ENCODE peak calls at places on chromosomes 12 and 14, in four cellular contexts. Y is thoracic aorta, T is cardiac muscle cell, A is fibroblast of lung. W is an unnamed sample.

GRCh38 chr12:105330938-105331804 is 680 bp downstream of the C12orf75 start:
- DNase-seq in T (no peak), Y (no peak), A (no peak), W (peak; percentile 47)

GRCh38 chr14:95200404-95200803 is 43.1 kb upstream of the DICER1 start:
- DNase-seq in A (no peak), T (no peak), Y (no peak), W (no peak)

GRCh38 chr14:103551338-103551762 is 11.1 kb downstream of the BAG5 start:
- DNase-seq in A (no peak), T (peak; percentile 23), Y (no peak), W (no peak)

GRCh38 chr12:30630378-30631285 is 65.0 kb downstream of the IPO8 start:
- DNase-seq in T (peak; percentile 12), A (peak; percentile 15), Y (no peak), W (no peak)

GRCh38 chr12:116492703-116493324 is 66.4 kb upstream of the MAP1LC3B2 start:
- DNase-seq in T (peak; percentile 62), Y (no peak), A (peak; percentile 65), W (peak; percentile 56)

GRCh38 chr12:38875571-38876228 is 29.7 kb downstream of the CPNE8 start:
- DNase-seq in T (no peak), Y (no peak), A (peak; percentile 21), W (no peak)

GRCh38 chr14:77761205-77761931 is 412 bp upstream of the SNW1 start:
- DNase-seq in T (peak; percentile 73), A (peak; percentile 92), Y (no peak), W (peak; percentile 44)

GRCh38 chr14:89617471-89618291 is 200.6 kb upstream of the FOXN3 start:
- DNase-seq in A (peak; percentile 73), T (peak; percentile 56), Y (no peak), W (peak; percentile 23)

GRCh38 chr12:107317751-107318553 is 224.6 kb upstream of the CRY1 start:
- DNase-seq in A (peak; percentile 95), T (peak; percentile 83), Y (no peak), W (peak; percentile 95)

GRCh38 chr12:104480012-104480411 is 23.3 kb downstream of the CHST11 start:
- DNase-seq in Y (no peak), T (no peak), A (no peak), W (no peak)

GRCh38 chr14:60958146-60958545 is 22.7 kb downstream of the TRMT5 start:
- DNase-seq in T (no peak), A (no peak), Y (no peak), W (no peak)

GRCh38 chr12:92634730-92635129 is 68.1 kb upstream of the PLEKHG7 start:
- DNase-seq in T (peak; percentile 11), Y (no peak), A (no peak), W (no peak)

GRCh38 chr14:65483647-65484046 is 71.1 kb downstream of the FUT8 start:
- DNase-seq in Y (no peak), T (no peak), A (peak; percentile 26), W (no peak)

GRCh38 chr12:110555509-110556406 is 27.4 kb downstream of the PPTC7 start:
- DNase-seq in T (peak; percentile 76), A (peak; percentile 85), Y (no peak), W (peak; percentile 55)

GRCh38 chr12:85278598-85279448 is 1.2 kb upstream of the ALX1 start:
- DNase-seq in T (no peak), A (peak; percentile 3), Y (no peak), W (no peak)

GRCh38 chr14:89146291-89146690 is 270.7 kb downstream of the FOXN3 start:
- DNase-seq in Y (no peak), T (no peak), A (peak; percentile 20), W (no peak)

GRCh38 chr14:81694419-81694818 is 160.8 kb upstream of the SEL1L start:
- DNase-seq in Y (no peak), A (no peak), T (no peak), W (no peak)

DNA sequence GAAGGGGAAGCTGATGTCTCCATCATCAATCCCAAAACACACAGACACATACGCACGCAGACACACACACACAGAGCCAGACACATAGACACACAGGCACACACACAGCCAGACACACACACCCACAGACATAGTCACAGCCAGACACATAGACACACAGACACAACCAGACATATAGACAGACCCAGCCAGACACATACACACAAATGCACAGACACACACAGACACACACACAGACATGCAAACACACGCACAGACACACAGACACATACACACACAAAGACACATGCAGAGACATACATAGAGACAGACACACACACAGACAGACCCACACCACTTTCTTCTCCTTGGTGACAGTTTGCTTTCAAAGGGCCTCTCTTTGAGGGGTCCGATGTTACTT is 6.3 kb downstream of the CCDC197 start:
- DNase-seq in Y (no peak), A (no peak), T (no peak), W (no peak)
- H3K4me3 ChIP-seq in Y (no peak overlapping the region), A (no peak overlapping the region), T (no peak overlapping the region), W (no peak overlapping the region)

GRCh38 chr12:50252977-50253376 is 30.3 kb downstream of the LIMA1 start:
- DNase-seq in Y (no peak), A (no peak), T (no peak), W (no peak)
- H3K27ac ChIP-seq in Y (no peak overlapping the region), A (no peak overlapping the region), T (no peak overlapping the region), W (no peak overlapping the region)

DNA sequence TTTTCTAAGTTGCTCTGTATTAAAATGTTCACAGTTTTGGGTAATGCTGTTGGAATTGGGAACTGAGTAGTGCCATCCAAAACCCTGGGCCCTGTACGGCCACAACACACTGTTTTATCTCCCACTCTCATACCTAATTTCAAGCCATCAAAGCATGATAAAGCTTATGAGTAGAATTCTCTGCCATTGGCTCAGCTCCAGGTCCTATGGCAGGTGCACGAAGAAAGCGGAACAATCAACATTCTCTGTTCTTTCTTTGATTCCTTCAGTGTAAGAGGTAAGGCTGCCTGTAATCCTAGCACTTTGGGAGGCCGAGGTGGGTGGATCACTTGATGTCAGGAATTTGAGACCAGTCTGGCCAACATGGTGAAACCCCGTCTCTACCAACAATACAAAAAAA is 394.9 kb downstream of the CCDC91 start:
- DNase-seq in T (no peak), A (no peak), Y (no peak), W (no peak)
- H3K9me3 ChIP-seq in T (no peaks in the 10 kb centered on the region), A (no peaks in the 10 kb centered on the region), Y (no peaks in the 10 kb centered on the region), W (no peaks in the 10 kb centered on the region)

DNA sequence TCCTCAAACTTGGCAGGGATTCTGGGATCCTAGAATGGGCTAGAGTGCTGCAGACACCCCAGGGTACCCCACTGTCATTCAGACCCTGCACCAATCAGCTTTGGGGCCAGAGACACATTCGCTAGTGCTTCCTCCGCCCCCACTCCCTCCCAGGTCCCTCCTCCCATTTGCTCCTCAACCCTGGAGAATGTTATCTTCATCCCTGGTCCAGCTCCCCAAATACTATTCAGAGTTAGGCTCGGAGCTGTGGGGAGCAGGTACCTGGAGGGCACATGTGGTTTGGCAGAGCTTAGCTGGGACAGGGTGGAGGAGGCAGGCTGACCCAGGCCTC is 19.4 kb downstream of the VSX2 start:
- DNase-seq in Y (no peak), A (no peak), T (no peak), W (no peak)
- H3K4me3 ChIP-seq in Y (no peak overlapping the region), A (no peak overlapping the region), T (no peak overlapping the region), W (no peak overlapping the region)

GRCh38 chr14:21356511-21356910 is 27.3 kb downstream of the SUPT16H start:
- DNase-seq in A (no peak), Y (no peak), T (no peak), W (no peak)
- H3K27ac ChIP-seq in A (no peak overlapping the region), Y (no peak overlapping the region), T (no peak overlapping the region), W (no peak overlapping the region)

DNA sequence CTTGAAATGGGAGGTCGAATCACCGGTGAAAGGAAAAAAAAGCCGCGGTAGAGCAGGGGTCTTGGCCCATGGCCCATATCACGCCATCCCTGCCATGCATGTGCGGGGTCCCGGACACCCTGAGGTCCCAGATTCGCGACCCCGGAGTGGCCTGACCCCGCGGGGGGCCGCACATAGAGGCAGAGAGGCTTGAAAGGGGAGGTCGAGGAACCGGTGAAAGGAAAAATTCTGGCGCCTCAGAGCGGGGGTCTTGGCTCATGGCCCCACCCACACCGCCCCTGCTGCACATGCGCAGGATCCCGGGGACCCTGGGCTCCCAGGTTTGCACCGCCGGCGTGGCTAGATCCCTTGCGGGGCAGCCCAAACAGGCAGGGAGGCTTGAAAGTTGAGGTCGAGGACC is 319.8 kb downstream of the ALG10 start:
- DNase-seq in A (no peak), T (no peak), Y (no peak), W (no peak)
- H3K9me3 ChIP-seq in A (no peaks in the 10 kb centered on the region), T (no peaks in the 10 kb centered on the region), Y (no peaks in the 10 kb centered on the region), W (peaks cover 18% of the 10 kb centered on the region)

GRCh38 chr12:54048694-54049093 is 4.9 kb upstream of the HOXC4 start:
- DNase-seq in Y (no peak), A (no peak), T (no peak), W (no peak)

GRCh38 chr12:54051081-54051912 is 2.3 kb upstream of the HOXC4 start:
- DNase-seq in A (no peak), Y (no peak), T (no peak), W (no peak)

GRCh38 chr12:54049164-54049563 is 4.5 kb upstream of the HOXC4 start:
- DNase-seq in T (no peak), Y (no peak), A (no peak), W (no peak)

GRCh38 chr12:54051916-54052744 is 1.5 kb upstream of the HOXC4 start:
- DNase-seq in A (no peak), Y (no peak), T (no peak), W (peak; percentile 86)

DNA sequence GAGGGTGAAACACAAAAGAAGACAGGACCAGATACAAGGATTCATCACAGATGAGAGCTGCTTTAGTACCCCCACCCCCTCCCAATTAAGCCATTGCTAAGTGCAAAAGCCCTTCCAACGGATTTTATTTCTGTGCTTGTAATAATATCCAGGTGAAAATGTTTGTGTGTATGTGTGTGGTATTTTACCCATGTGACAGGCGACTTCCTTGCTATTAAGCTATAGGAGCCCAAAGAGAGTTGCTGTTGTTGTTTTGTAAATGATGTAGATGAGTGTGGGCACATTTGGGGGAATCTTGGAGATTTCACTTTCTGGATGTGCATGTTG is 3.2 kb upstream of the HOXC4 start:
- DNase-seq in Y (no peak), T (no peak), A (no peak), W (no peak)
- H3K4me3 ChIP-seq in Y (no peak overlapping the region), T (no peak overlapping the region), A (no peak overlapping the region), W (no peak overlapping the region)

GRCh38 chr12:121632069-121632970 is 6.0 kb downstream of the ORAI1 start:
- DNase-seq in T (no peak), Y (no peak), A (no peak), W (no peak)

GRCh38 chr12:121628037-121628436 is 1.7 kb downstream of the ORAI1 start:
- DNase-seq in Y (no peak), A (peak; percentile 20), T (no peak), W (no peak)

GRCh38 chr12:121626853-121627623 is 708 bp downstream of the ORAI1 start:
- DNase-seq in T (peak; percentile 75), Y (peak; percentile 23), A (peak; percentile 70), W (peak; percentile 86)

GRCh38 chr12:121628536-121628935 is 2.2 kb downstream of the ORAI1 start:
- DNase-seq in T (no peak), A (no peak), Y (no peak), W (no peak)

GRCh38 chr12:121630791-121631190 is 4.5 kb downstream of the ORAI1 start:
- DNase-seq in A (no peak), T (no peak), Y (no peak), W (no peak)
- H3K27ac ChIP-seq in A (no peak overlapping the region), T (peak overlapping the region; percentile 34), Y (no peak overlapping the region), W (peak overlapping the region; percentile 40)

GRCh38 chr12:21711376-21711775 is 53.7 kb upstream of the LDHB start:
- DNase-seq in Y (no peak), T (no peak), A (no peak), W (no peak)
- H3K9me3 ChIP-seq in Y (no peaks in the 10 kb centered on the region), T (no peaks in the 10 kb centered on the region), A (no peaks in the 10 kb centered on the region), W (no peaks in the 10 kb centered on the region)